ENCODE peak calls at places on chromosomes 11 and 22, in nine cellular contexts. B, K, E, Y, D, S, V, W and Q are unnamed samples.
A peak's percentile ranks its signal among the peaks of the same experiment; 100 is the strongest.

GRCh38 chr11:80595011-80595410 is 1154.2 kb upstream of the TENM4 start:
- DNase-seq in B (no peak), K (peak; percentile 12), E (no peak), Y (no peak), D (no peak), S (peak; percentile 1), V (no peak), W (no peak), Q (no peak)

GRCh38 chr11:35491231-35491871 is 34.1 kb downstream of the PAMR1 start:
- DNase-seq in B (no peak), K (peak; percentile 91), E (no peak), Y (no peak), D (no peak), S (peak; percentile 83), V (no peak), W (no peak), Q (no peak)

GRCh38 chr22:17575681-17576080 is 12.4 kb downstream of the SLC25A18 start:
- DNase-seq in B (no peak), K (no peak), E (no peak), Y (no peak), D (no peak), S (no peak), V (no peak), W (no peak), Q (no peak)

GRCh38 chr11:119493712-119494111 is 70.7 kb upstream of the THY1 start:
- DNase-seq in B (no peak), K (no peak), E (peak; percentile 31), Y (peak; percentile 39), D (no peak), S (no peak), V (no peak), W (no peak), Q (no peak)

GRCh38 chr11:76635991-76636520 is 34.5 kb downstream of the LRRC32 start:
- DNase-seq in B (no peak), K (no peak), E (no peak), Y (no peak), D (no peak), S (no peak), V (no peak), W (no peak), Q (no peak)

GRCh38 chr22:46738961-46739870 is 1.2 kb upstream of the CERK start:
- DNase-seq in B (no peak), K (no peak), E (peak; percentile 88), Y (peak; percentile 73), D (no peak), S (peak; percentile 56), V (no peak), W (no peak), Q (peak; percentile 61)

GRCh38 chr11:47406896-47407745 is 1.3 kb upstream of the SLC39A13 start:
- DNase-seq in B (no peak), K (no peak), E (no peak), Y (no peak), D (no peak), S (no peak), V (no peak), W (no peak), Q (no peak)

GRCh38 chr11:2776351-2777061 is 76.7 kb upstream of the KCNQ1OT1 start:
- DNase-seq in B (peak; percentile 82), K (no peak), E (no peak), Y (peak; percentile 24), D (no peak), S (no peak), V (peak; percentile 16), W (peak; percentile 61), Q (peak; percentile 13)

GRCh38 chr22:48952256-48953102 is 875.2 kb downstream of the BRD1 start:
- DNase-seq in B (peak; percentile 88), K (no peak), E (no peak), Y (peak; percentile 10), D (no peak), S (no peak), V (no peak), W (peak; percentile 41), Q (peak; percentile 8)

GRCh38 chr11:134337051-134337450 is 5.3 kb downstream of the GLB1L2 start:
- DNase-seq in B (no peak), K (no peak), E (no peak), Y (no peak), D (no peak), S (no peak), V (no peak), W (no peak), Q (no peak)

GRCh38 chr11:123707606-123708205 is 33.8 kb downstream of the ZNF202 start:
- DNase-seq in B (no peak), K (peak; percentile 34), E (peak; percentile 53), Y (peak; percentile 59), D (no peak), S (peak; percentile 69), V (peak; percentile 24), W (no peak), Q (no peak)
- TF ChIP-seq CTCF in B (peak; percentile 90), K (peak; percentile 85), E (peak; percentile 20), Y (peak; percentile 14), D (peak; percentile 56), S (peak; percentile 84), V (peak; percentile 68), W (peak; percentile 59), Q (peak; percentile 53)

GRCh38 chr11:100152751-100153150 is 534.3 kb upstream of the ARHGAP42 start:
- DNase-seq in B (no peak), K (no peak), E (no peak), Y (no peak), D (no peak), S (peak; percentile 1), V (no peak), W (no peak), Q (no peak)
- TF ChIP-seq CTCF in B (no peak), K (no peak), E (no peak), Y (no peak), D (no peak), S (no peak), V (no peak), W (no peak), Q (no peak)

DNA sequence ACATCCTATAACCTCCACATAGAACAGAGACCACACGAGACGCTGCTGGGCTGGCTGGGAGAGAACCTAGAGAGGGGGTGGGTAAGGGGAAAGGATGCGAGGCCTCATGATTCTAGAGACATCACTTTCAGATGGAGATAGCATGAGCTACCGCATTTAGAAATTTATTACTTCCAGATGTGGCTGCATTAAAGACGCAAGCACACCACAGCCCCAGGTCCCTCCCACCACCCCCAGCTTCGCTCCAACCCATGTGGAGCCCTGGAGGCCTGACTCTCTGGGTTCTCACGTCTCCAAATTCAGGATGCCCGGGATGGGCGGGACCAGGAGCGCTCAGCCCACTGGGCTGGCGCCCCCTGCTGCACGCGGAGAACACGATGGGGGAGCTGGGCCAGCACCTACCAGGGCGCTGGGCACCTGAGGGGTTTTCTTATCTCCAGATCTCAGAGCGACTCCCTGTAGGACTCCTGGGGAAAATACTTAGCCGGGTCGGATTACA is 13.6 kb downstream of the MRPL21 start:
- DNase-seq in B (peak; percentile 75), K (peak; percentile 26), E (peak; percentile 12), Y (no peak), D (no peak), S (peak; percentile 99), V (no peak), W (peak; percentile 56), Q (no peak)
- TF ChIP-seq CTCF in B (peak; percentile 83), K (peak; percentile 66), E (no peak), Y (no peak), D (peak; percentile 18), S (peak; percentile 81), V (peak; percentile 21), W (peak; percentile 16), Q (no peak)

GRCh38 chr22:25775501-25775900 is 33.5 kb downstream of the MYO18B start:
- DNase-seq in B (no peak), K (no peak), E (no peak), Y (no peak), D (no peak), S (peak; percentile 72), V (no peak), W (no peak), Q (no peak)

GRCh38 chr22:25777411-25777810 is 35.4 kb downstream of the MYO18B start:
- DNase-seq in B (no peak), K (no peak), E (no peak), Y (no peak), D (no peak), S (no peak), V (no peak), W (no peak), Q (no peak)

GRCh38 chr22:25779426-25779825 is 37.4 kb downstream of the MYO18B start:
- DNase-seq in B (no peak), K (no peak), E (no peak), Y (no peak), D (no peak), S (no peak), V (no peak), W (no peak), Q (no peak)

GRCh38 chr22:25779890-25780289 is 37.9 kb downstream of the MYO18B start:
- DNase-seq in B (no peak), K (no peak), E (no peak), Y (no peak), D (no peak), S (no peak), V (no peak), W (no peak), Q (no peak)

GRCh38 chr22:25777870-25778269 is 35.9 kb downstream of the MYO18B start:
- DNase-seq in B (no peak), K (peak; percentile 29), E (peak; percentile 46), Y (no peak), D (no peak), S (peak; percentile 68), V (no peak), W (no peak), Q (no peak)
- TF ChIP-seq CTCF in B (peak; percentile 79), K (peak; percentile 54), E (peak; percentile 27), Y (no peak), D (no peak), S (peak; percentile 47), V (peak; percentile 24), W (peak; percentile 6), Q (no peak)

GRCh38 chr22:36727110-36727509 is 23.6 kb upstream of the CACNG2 start:
- DNase-seq in B (no peak), K (no peak), E (no peak), Y (no peak), D (no peak), S (no peak), V (no peak), W (no peak), Q (no peak)
- TF ChIP-seq CTCF in B (no peak), K (no peak), E (no peak), Y (no peak), D (no peak), S (no peak), V (no peak), W (no peak), Q (no peak)